ENCODE peak calls at places on chromosomes 13 and 19, in five cellular contexts. Q is endothelial cell of umbilical vein, U is Peyer's patch, N is adrenal gland, S is breast epithelium. D is an unnamed sample.

GRCh38 chr13:106372199-106373160 is 163.0 kb downstream of the EFNB2 start:
- DNase-seq in Q (peak; percentile 95), N (no peak), U (no peak), S (no peak), D (no peak)

GRCh38 chr13:95035311-95036109 is 265.7 kb downstream of the ABCC4 start:
- DNase-seq in Q (peak; percentile 7), N (no peak), U (no peak), S (no peak), D (no peak)

GRCh38 chr13:39538826-39539555 is 64.0 kb downstream of the LHFPL6 start:
- DNase-seq in U (no peak), N (no peak), Q (no peak), S (no peak), D (no peak)

GRCh38 chr13:98397861-98398260 is 179.0 kb downstream of the STK24 start:
- DNase-seq in N (no peak), S (no peak), Q (no peak), U (no peak), D (no peak)

GRCh38 chr19:41588497-41589209 is 12.7 kb downstream of the CEACAM21 start:
- DNase-seq in U (no peak), S (no peak), N (no peak), Q (peak; percentile 36), D (no peak)

GRCh38 chr13:99320693-99321481 is 13.7 kb upstream of the GPR183 start:
- DNase-seq in Q (peak; percentile 93), U (no peak), S (no peak), N (no peak), D (no peak)

GRCh38 chr19:3633559-3633988 is 7.0 kb upstream of the CACTIN start:
- DNase-seq in S (no peak), U (no peak), N (no peak), Q (no peak), D (no peak)

GRCh38 chr13:79070343-79070974 is 335.6 kb downstream of the RBM26 start:
- DNase-seq in Q (no peak), U (no peak), S (no peak), N (no peak), D (no peak)

GRCh38 chr13:83312194-83312593 is 570.1 kb downstream of the SLITRK1 start:
- DNase-seq in N (no peak), U (no peak), Q (no peak), S (no peak), D (no peak)

GRCh38 chr19:33704271-33704670 is 82.5 kb downstream of the CHST8 start:
- DNase-seq in U (no peak), Q (no peak), S (no peak), N (no peak), D (no peak)

GRCh38 chr19:30095171-30095570 is 153.1 kb downstream of the URI1 start:
- DNase-seq in N (no peak), Q (no peak), S (no peak), U (no peak), D (no peak)

GRCh38 chr13:98888890-98889279 is 89.0 kb downstream of the DOCK9 start:
- DNase-seq in S (no peak), N (no peak), U (no peak), Q (no peak), D (no peak)

GRCh38 chr13:43284162-43284561 is 260.8 kb downstream of the DNAJC15 start:
- DNase-seq in S (no peak), N (no peak), U (no peak), Q (peak; percentile 52), D (no peak)

GRCh38 chr13:35687336-35687735 is 210.8 kb upstream of the MAB21L1 start:
- DNase-seq in N (no peak), Q (no peak), S (no peak), U (no peak), D (no peak)

GRCh38 chr19:15622991-15623390 is 8.0 kb downstream of the CYP4F8 start:
- DNase-seq in Q (no peak), N (no peak), U (peak; percentile 64), S (no peak), D (no peak)

GRCh38 chr13:51804295-51805172 is 571 bp upstream of the DHRS12 start:
- DNase-seq in S (peak; percentile 50), Q (no peak), N (peak; percentile 55), U (peak; percentile 67), D (no peak)

GRCh38 chr13:29969286-29969685 is 118.9 kb upstream of the UBL3 start:
- DNase-seq in S (no peak), Q (no peak), U (no peak), N (no peak), D (no peak)

GRCh38 chr19:5245631-5246553 is 94.7 kb downstream of the PTPRS start:
- DNase-seq in Q (no peak), N (no peak), S (no peak), U (no peak), D (no peak)

GRCh38 chr19:43656436-43656835 is 13.5 kb downstream of the PLAUR start:
- DNase-seq in U (no peak), S (no peak), N (no peak), Q (no peak), D (no peak)

GRCh38 chr13:27406178-27406939 is 18.1 kb upstream of the GTF3A start:
- DNase-seq in U (peak; percentile 55), N (peak; percentile 31), S (no peak), Q (peak; percentile 47), D (no peak)

GRCh38 chr19:55537741-55538111 is 793 bp upstream of the SBK2 start:
- DNase-seq in N (no peak), Q (no peak), U (no peak), S (no peak), D (no peak)

GRCh38 chr19:4350726-4351125 is 7.4 kb downstream of the MPND start:
- DNase-seq in U (no peak), S (no peak), N (no peak), Q (no peak), D (no peak)

GRCh38 chr13:52949044-52949443 is 79.6 kb upstream of the OLFM4 start:
- DNase-seq in U (no peak), S (no peak), Q (no peak), N (no peak), D (no peak)

GRCh38 chr13:52950436-52950960 is 78.1 kb upstream of the OLFM4 start:
- DNase-seq in S (no peak), U (no peak), N (no peak), Q (no peak), D (no peak)

GRCh38 chr13:52949744-52950143 is 78.9 kb upstream of the OLFM4 start:
- DNase-seq in N (no peak), U (no peak), S (peak; percentile 66), Q (no peak), D (no peak)

DNA sequence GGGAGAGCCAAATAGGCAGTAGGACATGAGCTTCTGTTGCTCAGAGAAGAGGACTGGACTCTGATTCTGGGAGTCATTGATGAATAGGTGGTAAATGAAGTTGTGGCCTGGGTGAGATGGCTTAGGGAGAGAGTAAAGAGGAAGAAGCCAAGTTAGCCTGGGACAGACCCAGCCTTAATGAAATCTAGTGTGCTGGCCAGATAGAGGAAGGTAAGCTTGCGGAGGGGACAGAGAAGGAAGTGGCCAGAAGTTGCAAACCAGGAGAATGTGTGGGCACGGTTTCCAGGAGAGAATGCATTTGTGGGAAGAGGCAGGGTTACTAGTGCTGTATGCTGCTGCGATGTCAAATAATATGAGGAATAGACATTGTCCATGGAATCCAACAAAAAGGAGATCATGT is 83.3 kb upstream of the OLFM4 start:
- DNase-seq in N (no peak), U (no peak), Q (no peak), S (no peak), D (no peak)
- TF ChIP-seq POLR2A in N (no peak), U (no peak), Q (no peak), S (no peak), D (no peak)

GRCh38 chr13:109401891-109402290 is 384.5 kb downstream of the IRS2 start:
- DNase-seq in U (no peak), S (no peak), Q (no peak), N (no peak), D (no peak)

GRCh38 chr13:109401307-109401706 is 385.1 kb downstream of the IRS2 start:
- DNase-seq in N (no peak), S (no peak), U (peak; percentile 57), Q (no peak), D (no peak)

GRCh38 chr13:109400625-109401257 is 385.6 kb downstream of the IRS2 start:
- DNase-seq in U (peak; percentile 65), N (no peak), Q (no peak), S (no peak), D (no peak)

GRCh38 chr13:109402976-109403375 is 383.4 kb downstream of the IRS2 start:
- DNase-seq in U (no peak), S (no peak), Q (no peak), N (no peak), D (no peak)

GRCh38 chr13:109400192-109400591 is 386.2 kb downstream of the IRS2 start:
- DNase-seq in N (no peak), U (peak; percentile 76), Q (no peak), S (no peak), D (no peak)
- TF ChIP-seq POLR2A in N (no peak), U (no peak), Q (no peak), S (no peak), D (no peak)

GRCh38 chr19:49155005-49155826 is at the start of gene HRC:
- DNase-seq in U (no peak), Q (no peak), S (no peak), N (no peak), D (no peak)
- TF ChIP-seq POLR2A in U (no peak), Q (no peak), S (no peak), N (no peak), D (no peak)

DNA sequence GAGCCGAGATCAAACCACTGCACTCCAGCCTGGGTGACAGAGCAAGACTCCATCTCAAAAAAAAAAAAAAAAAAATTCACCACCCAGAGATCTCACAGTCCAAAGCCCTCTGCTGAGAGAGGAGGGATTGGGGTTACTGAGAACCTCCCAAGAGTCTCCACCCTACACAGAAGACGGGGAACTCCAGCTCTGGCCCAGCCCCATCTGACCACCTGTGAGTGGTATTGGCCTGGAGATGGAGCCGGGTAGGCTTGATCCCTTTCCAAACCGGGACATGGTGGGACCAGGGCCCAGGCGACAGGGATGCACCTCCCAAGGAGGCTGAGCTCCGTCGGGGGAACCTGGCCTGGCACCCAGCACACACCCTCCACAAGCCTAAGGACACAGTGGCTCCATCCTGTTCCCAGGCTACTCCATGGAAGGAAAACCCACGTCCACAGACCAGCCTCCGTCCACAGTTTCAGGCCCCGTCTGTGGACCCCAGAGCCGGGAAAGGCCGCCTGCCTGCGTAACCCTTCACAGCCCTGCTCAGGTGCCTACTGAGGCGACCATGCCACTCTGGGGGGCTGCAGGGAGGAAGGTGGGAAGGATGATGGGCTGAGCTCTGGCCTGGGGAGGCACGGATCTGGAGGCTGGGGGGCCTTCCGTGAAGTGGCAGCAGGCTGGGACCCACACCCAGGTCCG is 1.8 kb downstream of the TMEM259 start:
- DNase-seq in N (no peak), U (no peak), Q (no peak), S (no peak), D (no peak)
- TF ChIP-seq POLR2A in N (no peak), U (no peak), Q (no peak), S (no peak), D (no peak)

D was measured in GM12892.